ENCODE peak calls at places on chromosomes 13 and 19, in six cellular contexts. Q is fibroblast of lung, X is heart right ventricle, U is spleen, F is keratinocyte, S is brain microvascular endothelial cell. L is an unnamed sample.

GRCh38 chr19:5172859-5173577 is 167.6 kb downstream of the PTPRS start:
- DNase-seq in Q (peak), X (no peak), U (no peak), F (peak), S (peak), L (peak)

GRCh38 chr19:50994129-50994528 is 7.3 kb downstream of the KLK8 start:
- DNase-seq in Q (no peak), X (no peak), U (no peak), F (no peak), S (no peak), L (no peak)

GRCh38 chr19:51971624-51972023 is 15.0 kb downstream of the ZNF350 start:
- DNase-seq in Q (peak), X (no peak), U (no peak), F (no peak), S (no peak), L (no peak)

GRCh38 chr19:45782820-45783785 is 813 bp upstream of the DMPK start:
- DNase-seq in Q (peak), X (peak), U (no peak), F (no peak), S (peak), L (no peak)

GRCh38 chr13:23610187-23610576 is 40.0 kb downstream of the TNFRSF19 start:
- DNase-seq in Q (peak), X (peak), U (no peak), F (no peak), S (peak), L (no peak)

GRCh38 chr19:1223018-1223855 is 14.6 kb downstream of the CBARP start:
- DNase-seq in Q (no peak), X (no peak), U (no peak), F (no peak), S (no peak), L (no peak)

GRCh38 chr13:38180100-38180499 is 169.6 kb upstream of the UFM1 start:
- DNase-seq in Q (no peak), X (no peak), U (no peak), F (peak), S (peak), L (peak)

GRCh38 chr19:4676955-4677731 is 7.0 kb upstream of the MYDGF start:
- DNase-seq in Q (peak), X (no peak), U (no peak), F (no peak), S (peak), L (no peak)

GRCh38 chr19:16316506-16316882 is 8.1 kb upstream of the KLF2 start:
- DNase-seq in Q (no peak), X (no peak), U (no peak), F (no peak), S (peak), L (no peak)

GRCh38 chr13:98174321-98174720 is 2.7 kb downstream of the RNF113B start:
- DNase-seq in Q (peak), X (no peak), U (no peak), F (no peak), S (no peak), L (no peak)

GRCh38 chr19:13997637-13997962 is 8.5 kb downstream of the RFX1 start:
- DNase-seq in Q (no peak), X (no peak), U (no peak), F (no peak), S (no peak), L (no peak)

GRCh38 chr13:35763805-35764170 is 287.3 kb upstream of the MAB21L1 start:
- DNase-seq in Q (no peak), X (no peak), U (no peak), F (no peak), S (no peak), L (no peak)

GRCh38 chr13:99750951-99751350 is 220.6 kb downstream of the ZIC5 start:
- DNase-seq in Q (no peak), X (no peak), U (no peak), F (no peak), S (no peak), L (no peak)
- H3K27ac ChIP-seq in Q (no peak), X (no peak), U (no peak), F (no peak), S (no peak), L (no peak)

DNA sequence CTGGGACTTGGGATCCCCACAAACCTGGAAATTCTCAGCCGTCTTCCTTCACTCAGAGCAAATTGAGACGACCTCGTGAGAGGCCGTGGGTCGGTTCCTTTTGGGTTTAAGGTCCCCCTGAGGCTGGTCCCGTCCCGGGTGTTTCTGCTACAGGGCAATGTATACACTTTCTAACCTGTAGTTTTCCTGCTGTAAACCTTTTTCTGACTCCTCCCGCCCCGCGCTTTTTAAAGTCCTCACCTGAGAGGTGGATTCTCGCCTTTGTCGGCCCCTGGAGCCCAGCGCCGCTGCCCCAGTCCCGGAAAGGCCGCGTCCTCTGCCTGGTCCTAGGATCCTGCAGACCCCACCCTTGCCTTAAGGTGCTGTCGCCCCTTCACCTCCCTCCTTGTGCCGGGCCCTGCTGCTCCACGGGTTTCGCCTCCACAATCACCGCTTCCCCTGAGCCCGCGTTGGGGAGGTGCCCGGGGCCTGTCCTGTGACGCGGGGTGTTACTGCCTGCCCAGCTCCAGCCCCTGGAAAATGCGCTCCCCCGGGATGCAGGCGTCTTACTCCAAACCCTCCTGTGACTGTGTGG is 391 bp downstream of the ZNF761 start:
- DNase-seq in Q (peak), X (peak), U (peak), F (no peak), S (peak), L (no peak)
- H3K27ac ChIP-seq in Q (peak), X (peak), U (peak), F (peak), S (peak), L (peak)

DNA sequence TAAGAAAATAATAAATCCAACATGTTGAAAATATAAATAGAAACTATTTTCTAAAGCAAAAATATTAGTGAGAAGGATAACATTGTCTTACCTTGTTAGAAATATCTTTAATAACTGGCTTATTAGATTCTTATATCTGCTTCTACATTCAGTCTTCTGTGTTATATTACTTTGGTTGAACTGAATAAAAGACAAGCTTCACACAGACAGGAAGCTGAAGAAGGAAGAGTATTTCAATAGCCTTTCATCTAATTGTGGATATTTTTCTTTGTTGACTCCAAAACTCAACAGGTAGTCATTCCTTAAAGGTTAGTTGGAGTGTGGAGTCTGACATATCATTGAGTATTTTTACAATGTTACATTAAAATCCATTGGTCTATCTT is 10.9 kb downstream of the SETDB2 start:
- DNase-seq in Q (no peak), X (no peak), U (no peak), F (no peak), S (no peak), L (no peak)
- H3K27ac ChIP-seq in Q (peak), X (no peak), U (no peak), F (no peak), S (no peak), L (no peak)

GRCh38 chr13:86665842-86666241 is 866.6 kb upstream of the SLITRK6 start:
- DNase-seq in Q (no peak), X (no peak), U (no peak), F (no peak), S (no peak), L (no peak)

GRCh38 chr13:86655561-86655960 is 856.3 kb upstream of the SLITRK6 start:
- DNase-seq in Q (no peak), X (no peak), U (no peak), F (no peak), S (no peak), L (no peak)

GRCh38 chr13:86660090-86660489 is 860.9 kb upstream of the SLITRK6 start:
- DNase-seq in Q (no peak), X (no peak), U (no peak), F (no peak), S (no peak), L (no peak)
- H3K27ac ChIP-seq in Q (no peak), X (no peak), U (no peak), F (no peak), S (no peak), L (no peak)

DNA sequence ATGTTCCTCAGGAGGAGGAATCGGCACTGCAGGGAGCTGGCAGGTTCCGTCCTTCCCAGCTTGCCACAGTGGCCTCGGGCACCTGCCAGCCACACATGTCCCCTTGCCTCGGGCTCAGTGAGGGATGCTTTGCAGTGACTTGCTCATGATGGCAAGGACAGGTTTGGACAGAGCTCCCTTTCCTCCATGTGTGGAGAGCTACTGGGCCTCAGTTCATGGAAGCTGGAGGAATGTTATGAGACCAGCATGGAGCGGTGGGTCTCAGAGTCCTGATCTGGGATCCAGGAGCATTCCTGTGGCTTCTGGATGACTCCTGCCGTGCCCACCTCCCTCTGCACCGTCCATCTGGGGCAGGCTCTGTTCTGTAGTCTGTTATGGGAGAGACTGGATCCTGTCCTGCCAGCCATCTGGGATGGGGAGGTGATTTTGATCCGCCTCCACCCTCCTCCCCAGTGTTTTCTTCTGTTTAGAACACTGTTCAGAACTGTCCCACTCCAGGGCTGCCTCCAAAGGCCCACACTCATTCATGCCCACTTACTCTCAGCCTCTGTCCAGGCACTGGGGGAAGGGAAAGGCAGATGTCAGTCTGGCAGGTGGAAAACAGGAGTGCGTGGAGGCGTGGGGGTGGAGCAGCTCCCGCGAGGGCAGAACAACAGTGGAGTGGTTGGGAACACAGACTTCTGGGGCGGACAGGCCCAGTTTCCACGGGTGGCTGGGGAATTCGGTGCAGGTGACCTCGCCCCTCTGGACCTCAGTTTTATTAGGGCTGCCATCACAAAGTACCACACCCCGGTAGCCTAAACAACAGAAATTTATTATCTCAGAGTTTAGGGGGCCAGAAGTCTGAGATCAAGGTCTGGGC is 59.4 kb downstream of the SIPA1L3 start:
- DNase-seq in Q (no peak), X (no peak), U (no peak), F (peak), S (no peak), L (no peak)
- H3K27ac ChIP-seq in Q (no peak), X (no peak), U (no peak), F (no peak), S (no peak), L (peak)

GRCh38 chr13:102847272-102848234 is 1.7 kb downstream of the ERCC5 start:
- DNase-seq in Q (peak), X (no peak), U (peak), F (no peak), S (peak), L (no peak)

GRCh38 chr13:102845630-102846260 is at the start of gene ERCC5:
- DNase-seq in Q (peak), X (peak), U (peak), F (peak), S (peak), L (peak)

GRCh38 chr13:102846261-102847015 is 606 bp downstream of the ERCC5 start:
- DNase-seq in Q (peak), X (peak), U (peak), F (no peak), S (peak), L (no peak)

GRCh38 chr13:102848956-102849355 is 3.1 kb downstream of the ERCC5 start:
- DNase-seq in Q (no peak), X (no peak), U (no peak), F (no peak), S (no peak), L (no peak)

DNA sequence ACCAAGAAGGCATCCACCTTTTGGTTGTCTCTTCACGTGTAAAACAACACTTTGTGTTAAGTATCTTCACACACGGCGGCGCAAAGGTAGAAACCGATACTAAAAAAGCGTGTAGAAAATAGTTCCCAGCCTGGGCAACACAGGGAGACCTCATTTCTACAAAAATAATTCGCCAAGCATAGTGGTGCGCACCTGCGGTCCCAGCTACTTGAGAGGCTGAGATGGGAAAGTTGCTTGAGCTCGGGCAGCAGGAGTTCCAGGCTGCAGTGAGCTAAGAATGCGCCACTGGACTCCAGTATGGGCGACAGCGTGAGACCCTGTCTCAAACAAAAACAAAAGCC is 573 bp upstream of the ERCC5 start:
- DNase-seq in Q (no peak), X (no peak), U (no peak), F (no peak), S (no peak), L (no peak)
- H3K27ac ChIP-seq in Q (peak), X (peak), U (peak), F (peak), S (peak), L (peak)

DNA sequence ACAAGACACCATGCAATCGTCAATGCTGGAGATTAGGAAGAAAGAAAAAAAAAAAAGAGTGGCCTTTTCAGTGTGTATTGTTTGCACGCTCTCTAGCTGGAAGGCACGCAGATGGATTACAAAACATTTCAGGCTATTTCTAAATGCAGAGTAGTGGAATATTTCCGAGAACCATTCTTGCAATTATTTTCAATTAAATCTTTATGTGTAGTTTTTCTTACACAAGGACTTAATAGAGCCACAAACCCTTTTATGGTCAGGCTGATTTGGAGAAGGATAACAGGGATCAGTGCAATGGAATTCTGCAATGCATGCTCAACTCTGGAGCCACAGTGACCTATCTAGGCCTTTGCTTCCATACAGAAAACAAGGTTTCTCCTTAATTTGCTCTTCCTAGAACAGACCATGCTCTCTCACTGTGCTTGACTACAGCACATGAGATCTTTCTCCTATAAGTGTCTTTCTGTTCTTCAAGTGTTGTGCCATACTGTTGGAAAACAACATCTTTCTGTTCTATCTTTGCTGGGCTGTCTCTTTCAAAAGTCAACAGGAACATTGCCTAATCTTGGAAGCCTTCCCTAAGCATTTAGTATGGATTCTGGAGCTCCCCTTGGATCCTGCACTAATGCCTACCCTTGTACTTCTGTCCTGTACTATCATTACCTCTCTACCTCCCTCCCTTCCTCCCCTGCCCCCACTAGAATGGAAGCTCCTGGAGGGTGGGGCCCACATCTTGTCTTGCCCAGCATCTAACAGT is 26.9 kb downstream of the STARD13 start:
- DNase-seq in Q (peak), X (no peak), U (no peak), F (no peak), S (no peak), L (no peak)
- H3K27ac ChIP-seq in Q (peak), X (peak), U (no peak), F (no peak), S (no peak), L (no peak)

GRCh38 chr13:79379274-79379673 is 26.8 kb downstream of the RBM26 start:
- DNase-seq in Q (no peak), X (no peak), U (no peak), F (no peak), S (no peak), L (no peak)
- H3K27ac ChIP-seq in Q (peak), X (no peak), U (no peak), F (no peak), S (no peak), L (no peak)

DNA sequence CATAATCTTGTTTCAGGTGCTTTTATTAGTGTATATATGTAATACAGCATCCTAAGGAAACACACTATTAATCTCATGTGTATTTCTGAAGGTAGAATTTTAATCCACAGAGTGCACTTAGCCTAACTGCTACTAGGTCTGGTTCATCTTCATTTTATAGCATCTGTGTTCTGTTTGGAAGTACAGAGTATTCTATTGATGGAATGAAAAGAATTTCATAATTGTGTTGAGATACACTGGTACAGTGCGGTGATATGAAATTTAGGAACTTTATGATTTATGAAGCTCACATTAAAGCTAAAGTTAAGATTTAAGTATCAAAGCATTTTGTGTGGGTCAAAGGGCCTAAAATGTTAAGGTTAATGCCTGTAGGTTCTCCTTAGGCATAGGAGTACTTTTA is 6.0 kb downstream of the PCDH17 start:
- DNase-seq in Q (no peak), X (no peak), U (no peak), F (no peak), S (no peak), L (no peak)
- H3K27ac ChIP-seq in Q (no peak), X (no peak), U (no peak), F (no peak), S (no peak), L (no peak)

L was measured in epithelial cell of prostate.